ENCODE peak calls at places on chromosome 2, in seven cellular contexts. I, H, L, D, R, C and A are unnamed samples.

GRCh38 chr2:134181219-134181618 is 72.7 kb upstream of the MGAT5 start:
- DNase-seq in L (no peak), C (no peak), I (no peak), R (no peak), H (peak), D (no peak), A (no peak)

GRCh38 chr2:38505779-38506178 is 96.9 kb downstream of the HNRNPLL start:
- DNase-seq in L (no peak), I (no peak), H (no peak), D (peak), C (no peak), R (peak), A (no peak)

GRCh38 chr2:235384624-235385023 is 109.2 kb upstream of the AGAP1 start:
- DNase-seq in H (no peak), I (no peak), L (no peak), R (no peak), C (peak), D (no peak), A (peak)

GRCh38 chr2:45651415-45652089 is at the start of gene PRKCE:
- DNase-seq in H (peak), C (peak), D (peak), R (peak), L (no peak), I (peak), A (no peak)

GRCh38 chr2:126409850-126410249 is 246.1 kb upstream of the GYPC start:
- DNase-seq in H (no peak), C (no peak), I (no peak), L (no peak), D (no peak), R (no peak), A (no peak)

GRCh38 chr2:237686659-237687136 is 59.3 kb downstream of the LRRFIP1 start:
- DNase-seq in L (no peak), C (peak), D (no peak), R (peak), H (no peak), I (no peak), A (no peak)

GRCh38 chr2:156935611-156936010 is 321.9 kb upstream of the GALNT5 start:
- DNase-seq in I (no peak), H (no peak), D (no peak), C (no peak), R (no peak), L (no peak), A (no peak)

GRCh38 chr2:84901593-84902120 is 3.8 kb upstream of the TMSB10 start:
- DNase-seq in D (no peak), L (no peak), I (no peak), R (no peak), C (no peak), H (no peak), A (no peak)

GRCh38 chr2:85753525-85754312 is at the start of gene ATOH8:
- DNase-seq in C (peak), L (peak), R (peak), I (peak), H (no peak), D (peak), A (peak)

GRCh38 chr2:235536711-235537110 is 42.9 kb downstream of the AGAP1 start:
- DNase-seq in C (no peak), R (no peak), H (no peak), L (no peak), I (no peak), D (no peak), A (no peak)

GRCh38 chr2:169072163-169072925 is 3.0 kb downstream of the DHRS9 start:
- DNase-seq in L (peak), R (no peak), I (no peak), H (no peak), C (no peak), D (no peak), A (no peak)

GRCh38 chr2:162226836-162227235 is 16.4 kb downstream of the FAP start:
- DNase-seq in C (no peak), D (no peak), L (no peak), I (no peak), R (no peak), H (no peak), A (no peak)

GRCh38 chr2:33388996-33389395 is 87.5 kb upstream of the RASGRP3 start:
- DNase-seq in L (no peak), C (no peak), R (no peak), H (no peak), I (no peak), D (no peak), A (no peak)

GRCh38 chr2:222269132-222269531 is 29.7 kb downstream of the PAX3 start:
- DNase-seq in D (no peak), L (no peak), R (no peak), I (no peak), H (no peak), C (no peak), A (no peak)

GRCh38 chr2:36489296-36489695 is 108.7 kb downstream of the FEZ2 start:
- DNase-seq in L (no peak), H (no peak), I (no peak), R (no peak), C (no peak), D (no peak), A (no peak)

GRCh38 chr2:200788129-200788718 is 23.5 kb upstream of the BZW1 start:
- DNase-seq in L (no peak), H (no peak), I (no peak), C (no peak), R (no peak), D (no peak), A (no peak)

GRCh38 chr2:50004667-50005066 is 850.4 kb upstream of the FSHR start:
- DNase-seq in C (no peak), L (no peak), D (no peak), H (no peak), R (no peak), I (no peak), A (no peak)

GRCh38 chr2:170229744-170230143 is 51.8 kb downstream of the MYO3B start:
- DNase-seq in L (no peak), H (no peak), D (no peak), I (no peak), C (no peak), R (no peak), A (no peak)

GRCh38 chr2:169776483-169776802 is 22.2 kb upstream of the SSB start:
- DNase-seq in L (no peak), D (no peak), C (no peak), R (no peak), H (no peak), I (no peak), A (no peak)

GRCh38 chr2:160720098-160720497 is 226.5 kb upstream of the RBMS1 start:
- DNase-seq in C (no peak), L (no peak), D (no peak), I (no peak), H (no peak), R (no peak), A (no peak)

GRCh38 chr2:52386433-52386832 is 1354.5 kb upstream of the NRXN1 start:
- DNase-seq in I (no peak), H (no peak), L (no peak), C (peak), D (no peak), R (no peak), A (no peak)

GRCh38 chr2:179560257-179560735 is 295.7 kb upstream of the SESTD1 start:
- DNase-seq in H (no peak), I (no peak), R (no peak), D (no peak), L (no peak), C (no peak), A (no peak)

GRCh38 chr2:56185101-56185581 is 1.4 kb downstream of the CCDC85A start:
- DNase-seq in L (no peak), I (peak), D (peak), H (no peak), R (peak), C (peak), A (no peak)

GRCh38 chr2:121634354-121635307 is 14.6 kb downstream of the CLASP1 start:
- DNase-seq in C (no peak), L (peak), R (no peak), D (no peak), I (no peak), H (no peak), A (no peak)

GRCh38 chr2:30078521-30078920 is 68.3 kb upstream of the YPEL5 start:
- DNase-seq in D (no peak), C (no peak), I (no peak), L (no peak), R (no peak), H (no peak), A (no peak)

GRCh38 chr2:41160439-41160838 is 708.5 kb upstream of the SLC8A1 start:
- DNase-seq in I (no peak), D (no peak), H (no peak), C (no peak), R (no peak), L (no peak), A (no peak)

GRCh38 chr2:64700133-64700809 is 46.6 kb upstream of the SERTAD2 start:
- DNase-seq in L (no peak), D (no peak), R (no peak), C (no peak), H (no peak), I (no peak), A (no peak)

GRCh38 chr2:45992021-45992745 is 305.0 kb upstream of the EPAS1 start:
- DNase-seq in I (no peak), D (no peak), C (no peak), R (peak), H (no peak), L (no peak), A (no peak)

DNA sequence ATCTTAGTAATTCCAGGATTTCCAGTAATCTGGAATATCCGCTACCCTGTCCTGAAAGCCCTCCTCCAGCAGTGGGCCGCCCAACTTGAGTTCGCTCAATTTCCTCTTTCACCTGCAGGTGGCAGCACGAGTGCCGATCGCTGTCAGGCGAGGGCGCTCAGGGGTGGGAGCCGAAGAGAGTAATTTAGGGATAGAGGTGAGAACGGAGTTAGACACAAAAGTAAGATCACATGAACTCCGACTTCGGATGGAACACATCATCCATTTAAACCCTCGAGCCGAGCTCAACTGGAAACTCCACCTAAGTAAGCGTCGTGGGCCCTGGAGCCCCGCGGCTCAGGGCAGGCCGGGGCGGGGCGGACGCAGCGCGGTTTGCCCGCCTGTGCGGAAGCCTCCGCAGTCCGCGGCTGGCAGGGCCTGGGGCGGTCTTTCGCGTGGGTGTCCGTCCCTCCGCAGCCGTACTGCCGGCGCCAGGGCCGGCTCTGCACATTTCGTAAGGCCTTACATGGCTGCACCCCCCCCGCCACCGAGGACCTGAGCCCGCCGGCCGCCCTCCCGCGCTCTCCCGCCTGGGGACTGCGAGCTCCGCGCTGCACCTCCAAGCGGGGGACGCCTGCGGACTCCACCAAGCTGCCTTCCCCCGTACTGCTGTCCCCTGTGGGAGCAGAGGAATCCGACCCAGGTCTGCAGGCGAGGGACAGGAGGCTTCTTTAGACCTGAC is 61.2 kb downstream of the SEMA4F start:
- DNase-seq in C (peak), D (peak), I (peak), R (peak), H (peak), L (peak), A (peak)
- H3K27ac ChIP-seq in C (no peak), D (peak), I (no peak), R (peak), H (no peak), L (no peak), A (no peak)

DNA sequence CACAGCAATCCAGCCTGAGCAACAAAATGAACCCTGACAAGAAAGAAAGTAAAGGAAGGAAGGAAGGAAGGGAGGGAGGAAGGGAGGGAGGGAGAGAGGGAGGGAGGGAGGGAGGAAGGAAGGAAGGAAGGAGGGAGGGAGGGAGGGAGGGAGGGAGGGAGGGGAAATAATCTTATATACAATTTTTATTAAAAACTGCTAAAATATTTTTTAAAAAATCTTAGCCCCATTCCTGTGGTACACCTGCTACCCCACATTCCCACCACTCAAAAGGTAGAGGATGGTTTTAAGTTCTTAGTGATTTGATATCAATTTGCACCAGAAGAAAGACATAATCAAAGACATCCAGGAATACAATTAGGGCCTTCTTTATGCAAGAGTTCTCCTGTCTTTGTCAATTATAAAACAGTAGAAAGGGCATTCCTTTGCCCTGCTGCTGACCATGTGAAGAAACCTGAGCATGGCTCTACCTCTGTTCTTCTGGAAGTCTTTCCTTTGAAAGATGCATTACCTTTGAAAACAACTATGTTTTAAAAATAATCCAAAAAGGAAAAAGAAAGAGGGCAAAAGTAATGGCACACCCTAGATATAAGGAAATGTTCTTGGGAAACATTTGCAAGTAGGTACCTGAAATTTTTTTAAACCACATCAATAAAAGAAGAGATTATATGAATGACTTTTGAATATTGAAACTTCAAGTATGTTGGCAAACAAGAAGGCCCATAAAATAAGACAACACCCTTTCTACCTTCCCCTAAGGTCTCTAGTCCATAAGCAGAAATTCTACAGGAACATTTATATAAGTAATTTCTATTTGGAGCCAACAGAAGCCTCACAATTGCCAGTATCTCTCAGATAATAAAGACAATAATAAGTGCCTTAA is 33.7 kb upstream of the ACVR2A start:
- DNase-seq in L (no peak), D (no peak), H (no peak), R (no peak), C (no peak), I (no peak), A (no peak)
- H3K27ac ChIP-seq in L (no peak), D (no peak), H (no peak), R (no peak), C (no peak), I (no peak), A (no peak)

GRCh38 chr2:226660124-226660523 is 139.5 kb downstream of the IRS1 start:
- DNase-seq in C (no peak), D (no peak), H (no peak), R (no peak), I (no peak), L (no peak), A (no peak)

GRCh38 chr2:226660524-226660923 is 139.1 kb downstream of the IRS1 start:
- DNase-seq in L (no peak), R (peak), D (peak), C (no peak), I (no peak), H (no peak), A (no peak)

GRCh38 chr2:226658555-226658954 is 141.1 kb downstream of the IRS1 start:
- DNase-seq in I (no peak), L (no peak), R (no peak), H (no peak), D (no peak), C (no peak), A (no peak)

GRCh38 chr2:226657340-226658053 is 142.1 kb downstream of the IRS1 start:
- DNase-seq in L (no peak), C (no peak), R (no peak), I (no peak), D (no peak), H (no peak), A (no peak)

DNA sequence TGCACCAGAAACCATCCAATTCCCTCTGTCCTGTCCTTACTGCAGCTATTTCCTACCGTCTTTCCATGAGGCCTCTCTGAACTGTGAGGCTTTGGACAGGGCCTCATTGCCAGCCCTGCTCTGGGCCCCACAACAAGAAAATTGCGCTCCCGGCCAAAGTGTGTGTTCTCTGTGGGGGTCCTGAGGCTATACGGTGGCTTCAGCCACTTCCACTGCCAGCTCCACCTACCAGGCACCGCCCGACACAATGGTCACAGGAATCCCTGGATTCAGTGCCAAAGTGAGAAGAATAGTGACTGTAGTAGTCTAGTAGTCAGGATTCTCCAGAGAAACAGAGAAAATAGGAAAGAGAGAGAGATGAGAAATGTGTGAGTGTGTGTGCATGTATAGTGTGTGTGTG is 140.2 kb downstream of the IRS1 start:
- DNase-seq in H (no peak), R (no peak), I (no peak), L (no peak), C (no peak), D (no peak), A (no peak)
- H3K27ac ChIP-seq in H (no peak), R (peak), I (no peak), L (no peak), C (no peak), D (no peak), A (no peak)

DNA sequence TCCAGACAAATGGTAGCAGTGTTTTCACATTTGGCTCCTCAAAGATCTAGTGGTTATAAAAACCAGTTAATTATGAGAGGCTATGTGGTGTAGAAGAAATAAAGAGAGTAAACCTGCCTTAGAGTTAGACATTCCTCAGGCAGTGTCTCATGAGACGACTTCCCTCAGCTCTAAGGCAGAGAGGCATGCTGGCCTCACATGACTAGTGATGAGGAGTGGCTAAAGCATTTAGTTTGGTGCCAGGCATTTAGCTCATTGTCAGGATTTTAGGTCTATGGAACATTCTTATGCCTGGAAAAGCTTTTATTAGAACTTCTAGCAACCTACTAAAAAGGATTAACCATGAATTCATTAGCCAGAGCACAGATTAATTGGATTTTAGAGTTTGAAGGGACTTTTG is 90.3 kb downstream of the RPRM start:
- DNase-seq in H (no peak), C (no peak), I (no peak), L (no peak), D (no peak), R (no peak), A (no peak)
- H3K27ac ChIP-seq in H (no peak), C (no peak), I (no peak), L (no peak), D (no peak), R (no peak), A (no peak)

GRCh38 chr2:80169811-80170594 is 134.5 kb downstream of the LRRTM1 start:
- DNase-seq in L (peak), I (no peak), H (no peak), R (no peak), D (no peak), C (no peak), A (no peak)
- H3K27ac ChIP-seq in L (peak), I (no peak), H (no peak), R (no peak), D (no peak), C (no peak), A (no peak)

GRCh38 chr2:8435608-8436007 is 246.2 kb upstream of the ID2 start:
- DNase-seq in R (peak), C (no peak), I (no peak), L (no peak), H (no peak), D (no peak), A (no peak)

GRCh38 chr2:8431446-8432125 is 250.3 kb upstream of the ID2 start:
- DNase-seq in C (no peak), D (no peak), L (no peak), H (no peak), I (no peak), R (peak), A (no peak)

GRCh38 chr2:8433390-8433789 is 248.5 kb upstream of the ID2 start:
- DNase-seq in R (no peak), H (no peak), C (no peak), L (no peak), I (no peak), D (peak), A (no peak)

GRCh38 chr2:8430628-8431027 is 251.2 kb upstream of the ID2 start:
- DNase-seq in D (no peak), L (peak), R (peak), C (no peak), I (no peak), H (no peak), A (no peak)

GRCh38 chr2:8432712-8433336 is 249.0 kb upstream of the ID2 start:
- DNase-seq in D (peak), L (no peak), H (no peak), C (no peak), R (no peak), I (no peak), A (no peak)
- H3K27ac ChIP-seq in D (no peak), L (no peak), H (no peak), C (no peak), R (no peak), I (no peak), A (no peak)

GRCh38 chr2:220077488-220077887 is 450.1 kb downstream of the SLC4A3 start:
- DNase-seq in C (no peak), L (no peak), D (no peak), R (no peak), I (no peak), H (no peak), A (no peak)
- H3K27ac ChIP-seq in C (no peak), L (no peak), D (no peak), R (no peak), I (no peak), H (no peak), A (no peak)

GRCh38 chr2:136327162-136327852 is 209.4 kb upstream of the CXCR4 start:
- DNase-seq in H (peak), C (no peak), R (no peak), I (no peak), L (peak), D (peak), A (no peak)
- H3K27ac ChIP-seq in H (peak), C (no peak), R (no peak), I (no peak), L (no peak), D (no peak), A (no peak)

DNA sequence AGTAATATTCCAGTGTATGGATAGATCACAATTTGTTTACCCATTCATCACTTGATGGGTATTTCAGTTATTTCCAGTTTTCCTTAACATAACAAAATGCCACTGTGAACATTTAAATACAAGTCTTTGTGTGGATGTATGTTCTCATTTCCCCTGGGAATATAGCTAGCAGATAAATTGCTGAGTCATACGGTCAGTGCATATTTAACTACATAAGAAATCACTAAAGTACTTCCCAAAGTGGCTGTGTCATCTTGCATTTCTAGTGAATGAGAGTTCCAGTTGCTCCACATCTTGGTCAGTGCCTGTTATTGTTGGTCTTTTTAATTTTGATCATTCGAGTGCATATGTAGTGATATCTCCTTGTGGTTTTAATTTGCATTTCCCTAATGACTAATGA is 138.7 kb downstream of the BCL11A start:
- DNase-seq in H (no peak), I (no peak), C (no peak), D (no peak), R (no peak), L (no peak), A (no peak)
- H3K27ac ChIP-seq in H (no peak), I (no peak), C (no peak), D (no peak), R (no peak), L (no peak), A (no peak)